ENCODE peak calls at places on chromosomes 5 and 9, in eight cellular contexts. J, B, Q, E, G, C, A and H are unnamed samples.

GRCh38 chr5:321726-322251 is 275 bp downstream of the AHRR start:
- DNase-seq in J (no peak), B (no peak), Q (no peak), E (no peak), G (no peak), C (no peak), A (no peak), H (no peak)

GRCh38 chr9:36443581-36443980 is 43.5 kb upstream of the RNF38 start:
- DNase-seq in J (no peak), B (no peak), Q (no peak), E (no peak), G (peak), C (no peak), A (no peak), H (no peak)

GRCh38 chr9:115350548-115350947 is 232.6 kb upstream of the TNC start:
- DNase-seq in J (no peak), B (no peak), Q (no peak), E (no peak), G (no peak), C (no peak), A (no peak), H (no peak)

GRCh38 chr5:133456933-133457402 is 155.4 kb downstream of the FSTL4 start:
- DNase-seq in J (peak), B (no peak), Q (no peak), E (no peak), G (peak), C (no peak), A (no peak), H (no peak)

GRCh38 chr9:109254317-109254716 is 66.5 kb downstream of the EPB41L4B start:
- DNase-seq in J (peak), B (no peak), Q (no peak), E (peak), G (peak), C (no peak), A (no peak), H (no peak)

GRCh38 chr9:120439147-120439546 is 140.8 kb downstream of the CDK5RAP2 start:
- DNase-seq in J (peak), B (peak), Q (no peak), E (no peak), G (peak), C (peak), A (no peak), H (no peak)

GRCh38 chr5:133254803-133255202 is 203.0 kb downstream of the HSPA4 start:
- DNase-seq in J (no peak), B (no peak), Q (no peak), E (no peak), G (no peak), C (no peak), A (no peak), H (no peak)

GRCh38 chr5:133402781-133403180 is 209.6 kb downstream of the FSTL4 start:
- DNase-seq in J (no peak), B (no peak), Q (peak), E (no peak), G (no peak), C (peak), A (no peak), H (no peak)

GRCh38 chr5:75571547-75571946 is 39.7 kb upstream of the ANKDD1B start:
- DNase-seq in J (peak), B (no peak), Q (no peak), E (no peak), G (no peak), C (no peak), A (no peak), H (no peak)

GRCh38 chr5:179265529-179266290 is 79.6 kb downstream of the ADAMTS2 start:
- DNase-seq in J (peak), B (peak), Q (peak), E (peak), G (peak), C (no peak), A (no peak), H (peak)

GRCh38 chr5:85108471-85108870 is 723.8 kb upstream of the EDIL3 start:
- DNase-seq in J (no peak), B (no peak), Q (no peak), E (no peak), G (no peak), C (no peak), A (no peak), H (no peak)

GRCh38 chr5:86570427-86571083 is 47.2 kb upstream of the COX7C start:
- DNase-seq in J (no peak), B (no peak), Q (no peak), E (no peak), G (no peak), C (no peak), A (no peak), H (no peak)

GRCh38 chr5:179438041-179438441 is 92.8 kb upstream of the ADAMTS2 start:
- DNase-seq in J (peak), B (no peak), Q (no peak), E (no peak), G (no peak), C (no peak), A (no peak), H (no peak)

DNA sequence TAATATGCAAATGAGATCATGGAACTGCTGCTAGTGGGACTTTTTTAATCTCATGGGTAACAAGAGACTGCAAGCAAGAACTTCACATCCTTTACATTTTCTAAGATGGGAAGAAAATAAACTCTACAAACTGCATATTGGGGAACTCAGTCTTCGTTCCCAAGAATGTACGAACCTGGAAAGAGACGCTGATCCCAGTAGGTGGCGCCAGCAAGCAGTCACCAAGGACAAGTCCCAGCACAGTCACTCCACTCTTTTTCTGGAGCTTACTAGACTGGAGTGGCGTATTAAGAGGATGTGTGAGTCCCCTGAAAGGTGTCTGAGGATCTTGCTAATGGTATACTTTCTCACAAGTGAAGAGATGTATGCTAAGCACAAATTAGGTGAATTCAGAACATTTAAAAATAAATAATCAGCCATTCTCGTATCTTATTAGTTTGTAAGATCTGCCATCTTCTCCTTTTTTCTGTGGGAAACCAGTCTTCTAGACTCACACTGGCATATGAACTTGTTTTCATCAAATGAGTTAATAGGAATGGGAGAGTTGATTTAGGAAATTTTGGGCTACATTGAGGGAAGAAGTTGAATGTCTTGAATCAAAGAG is 16.0 kb upstream of the PUM3 start:
- DNase-seq in J (peak), B (peak), Q (peak), E (no peak), G (peak), C (peak), A (no peak), H (peak)
- TF ChIP-seq CTCF in J (peak), B (peak), Q (peak), E (peak), G (peak), C (peak), A (peak), H (peak)

GRCh38 chr5:143196601-143197259 is 206.8 kb downstream of the NR3C1 start:
- DNase-seq in J (no peak), B (no peak), Q (no peak), E (no peak), G (peak), C (no peak), A (no peak), H (no peak)
- TF ChIP-seq CTCF in J (no peak), B (no peak), Q (no peak), E (no peak), G (peak), C (no peak), A (no peak), H (no peak)

GRCh38 chr5:15993934-15994333 is 185.7 kb downstream of the MARCHF11 start:
- DNase-seq in J (peak), B (no peak), Q (no peak), E (no peak), G (peak), C (no peak), A (no peak), H (no peak)
- TF ChIP-seq CTCF in J (peak), B (no peak), Q (no peak), E (peak), G (peak), C (no peak), A (no peak), H (peak)

GRCh38 chr5:172454355-172455086 is at the start of gene SH3PXD2B:
- DNase-seq in J (peak), B (peak), Q (peak), E (no peak), G (peak), C (peak), A (no peak), H (no peak)

GRCh38 chr5:172451771-172452197 is 2.5 kb downstream of the SH3PXD2B start:
- DNase-seq in J (peak), B (no peak), Q (no peak), E (no peak), G (peak), C (no peak), A (no peak), H (peak)

GRCh38 chr5:172452398-172453205 is 1.7 kb downstream of the SH3PXD2B start:
- DNase-seq in J (peak), B (no peak), Q (no peak), E (no peak), G (peak), C (no peak), A (no peak), H (peak)

GRCh38 chr5:172453986-172454354 is 355 bp downstream of the SH3PXD2B start:
- DNase-seq in J (peak), B (peak), Q (peak), E (no peak), G (no peak), C (peak), A (no peak), H (no peak)

DNA sequence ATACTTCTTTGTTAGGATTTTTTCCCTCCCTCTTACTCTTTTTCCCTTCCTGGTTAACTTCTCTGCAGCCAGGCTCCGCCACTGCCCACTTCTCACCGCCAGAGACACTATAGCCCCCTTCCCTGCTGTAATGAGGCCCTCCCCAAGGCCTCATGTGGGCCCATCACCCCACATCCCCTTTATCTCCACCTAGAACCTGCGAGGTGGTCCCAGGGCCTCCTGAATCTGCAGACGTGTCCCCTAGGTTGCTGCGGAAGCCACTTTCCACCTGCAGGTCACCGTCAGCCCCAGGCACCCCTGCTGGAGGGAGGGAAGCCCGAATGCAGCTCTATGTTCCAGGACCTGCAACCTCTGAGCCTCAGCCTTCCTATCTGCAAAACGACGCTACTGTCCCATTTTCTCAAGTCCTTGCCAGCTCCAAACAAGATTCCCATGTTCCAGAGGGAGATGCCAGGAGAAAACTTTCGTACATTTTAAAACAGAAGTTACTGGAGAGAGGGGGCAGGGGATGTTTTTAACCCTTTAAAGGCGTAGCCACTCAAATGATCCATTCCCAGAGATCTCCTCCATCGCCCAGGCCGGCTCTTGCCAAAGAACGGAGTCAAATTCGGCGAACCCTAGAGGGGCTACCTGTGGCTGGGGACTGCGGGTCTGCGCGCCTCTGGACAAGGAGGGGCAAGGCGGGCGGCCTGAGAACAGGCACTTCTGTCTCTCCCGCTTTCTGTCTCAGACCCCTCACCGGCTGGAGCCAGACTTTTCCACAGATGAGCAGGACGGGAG is 929 bp downstream of the SH3PXD2B start:
- DNase-seq in J (peak), B (peak), Q (peak), E (no peak), G (peak), C (peak), A (no peak), H (peak)
- TF ChIP-seq CTCF in J (peak), B (no peak), Q (peak), E (peak), G (peak), C (peak), A (no peak), H (peak)

DNA sequence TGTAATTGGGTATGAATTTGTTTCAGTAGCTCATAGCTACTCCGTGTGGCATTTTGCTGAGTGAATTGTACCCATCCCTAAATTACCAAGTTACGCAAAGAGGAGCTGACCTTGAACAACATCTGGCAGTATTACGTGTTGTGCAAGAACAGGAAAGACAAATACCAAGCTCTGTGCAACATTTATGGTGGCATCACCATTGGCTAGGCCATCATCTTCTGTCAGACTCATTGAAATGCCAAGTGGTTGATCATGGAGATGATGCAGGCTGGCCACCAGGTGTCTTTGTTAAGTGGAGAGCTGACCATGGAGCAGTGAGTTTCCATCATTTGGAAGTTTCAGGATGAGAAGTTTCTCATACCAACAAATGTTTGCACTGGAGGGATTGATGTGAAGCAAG is 15.0 kb downstream of the ZSWIM6 start:
- DNase-seq in J (no peak), B (no peak), Q (no peak), E (no peak), G (peak), C (no peak), A (no peak), H (no peak)
- TF ChIP-seq CTCF in J (no peak), B (no peak), Q (no peak), E (no peak), G (no peak), C (no peak), A (no peak), H (no peak)

GRCh38 chr5:11494340-11494739 is 409.9 kb downstream of the CTNND2 start:
- DNase-seq in J (peak), B (no peak), Q (no peak), E (no peak), G (peak), C (no peak), A (no peak), H (no peak)
- TF ChIP-seq CTCF in J (peak), B (no peak), Q (peak), E (peak), G (peak), C (peak), A (peak), H (peak)

GRCh38 chr9:117073071-117073470 is 341.8 kb downstream of the ASTN2 start:
- DNase-seq in J (no peak), B (no peak), Q (no peak), E (no peak), G (no peak), C (no peak), A (no peak), H (no peak)
- TF ChIP-seq CTCF in J (no peak), B (no peak), Q (no peak), E (no peak), G (no peak), C (no peak), A (no peak), H (no peak)